ENCODE peak calls at places on chromosomes 13 and 19, in nine cellular contexts. One of them, this sample, is unnamed.

GRCh38 chr13:76016799-76017198 is 380.7 kb downstream of the LMO7 start:
- DNase-seq in upper lobe of right lung: peak
- DNase-seq in psoas muscle: no peak
- DNase-seq in SK-N-SH: peak
- DNase-seq in thoracic aorta: no peak
- DNase-seq in heart right ventricle: no peak
- DNase-seq in sigmoid colon: no peak
- DNase-seq in heart left ventricle: no peak
- DNase-seq in ascending aorta: no peak
- DNase-seq in this sample: no peak

GRCh38 chr19:40718774-40719391 is 2.0 kb downstream of the ITPKC start:
- DNase-seq in thoracic aorta: no peak
- DNase-seq in heart right ventricle: peak
- DNase-seq in heart left ventricle: peak
- DNase-seq in SK-N-SH: no peak
- DNase-seq in sigmoid colon: peak
- DNase-seq in psoas muscle: peak
- DNase-seq in upper lobe of right lung: peak
- DNase-seq in ascending aorta: no peak
- DNase-seq in this sample: no peak

GRCh38 chr19:58261600-58261967 is 17.2 kb upstream of the ZNF8 start:
- DNase-seq in SK-N-SH: no peak
- DNase-seq in heart right ventricle: no peak
- DNase-seq in sigmoid colon: no peak
- DNase-seq in thoracic aorta: no peak
- DNase-seq in psoas muscle: no peak
- DNase-seq in upper lobe of right lung: no peak
- DNase-seq in heart left ventricle: no peak
- DNase-seq in ascending aorta: no peak
- DNase-seq in this sample: no peak

GRCh38 chr13:100875392-100876043 is 200.9 kb upstream of the TMTC4 start:
- DNase-seq in heart left ventricle: no peak
- DNase-seq in thoracic aorta: no peak
- DNase-seq in upper lobe of right lung: no peak
- DNase-seq in ascending aorta: no peak
- DNase-seq in heart right ventricle: no peak
- DNase-seq in sigmoid colon: no peak
- DNase-seq in psoas muscle: no peak
- DNase-seq in SK-N-SH: no peak
- DNase-seq in this sample: peak

GRCh38 chr19:53844849-53845246 is 20.7 kb upstream of the NLRP12 start:
- DNase-seq in SK-N-SH: no peak
- DNase-seq in sigmoid colon: no peak
- DNase-seq in ascending aorta: no peak
- DNase-seq in upper lobe of right lung: no peak
- DNase-seq in thoracic aorta: no peak
- DNase-seq in heart left ventricle: no peak
- DNase-seq in psoas muscle: no peak
- DNase-seq in heart right ventricle: no peak
- DNase-seq in this sample: no peak

GRCh38 chr19:39224910-39225309 is 19.9 kb downstream of the IFNL3 start:
- DNase-seq in heart right ventricle: no peak
- DNase-seq in ascending aorta: no peak
- DNase-seq in sigmoid colon: no peak
- DNase-seq in upper lobe of right lung: no peak
- DNase-seq in thoracic aorta: no peak
- DNase-seq in psoas muscle: no peak
- DNase-seq in SK-N-SH: no peak
- DNase-seq in heart left ventricle: no peak
- DNase-seq in this sample: no peak

GRCh38 chr19:56988271-56988670 is 131.5 kb upstream of the USP29 start:
- DNase-seq in ascending aorta: no peak
- DNase-seq in SK-N-SH: no peak
- DNase-seq in upper lobe of right lung: no peak
- DNase-seq in psoas muscle: no peak
- DNase-seq in heart right ventricle: no peak
- DNase-seq in sigmoid colon: no peak
- DNase-seq in heart left ventricle: no peak
- DNase-seq in thoracic aorta: no peak
- DNase-seq in this sample: no peak

GRCh38 chr13:64684685-64685431 is 2545.3 kb downstream of the PCDH9 start:
- DNase-seq in sigmoid colon: no peak
- DNase-seq in heart right ventricle: no peak
- DNase-seq in ascending aorta: no peak
- DNase-seq in heart left ventricle: no peak
- DNase-seq in psoas muscle: no peak
- DNase-seq in upper lobe of right lung: no peak
- DNase-seq in SK-N-SH: no peak
- DNase-seq in thoracic aorta: no peak
- DNase-seq in this sample: no peak

GRCh38 chr19:13318190-13318589 is 168.0 kb downstream of the IER2 start:
- DNase-seq in thoracic aorta: no peak
- DNase-seq in psoas muscle: no peak
- DNase-seq in heart left ventricle: no peak
- DNase-seq in ascending aorta: no peak
- DNase-seq in SK-N-SH: no peak
- DNase-seq in sigmoid colon: no peak
- DNase-seq in upper lobe of right lung: no peak
- DNase-seq in heart right ventricle: no peak
- DNase-seq in this sample: no peak

GRCh38 chr19:38413416-38413815 is 10.5 kb downstream of the FAM98C start:
- DNase-seq in upper lobe of right lung: no peak
- DNase-seq in thoracic aorta: no peak
- DNase-seq in ascending aorta: no peak
- DNase-seq in sigmoid colon: no peak
- DNase-seq in SK-N-SH: no peak
- DNase-seq in psoas muscle: no peak
- DNase-seq in heart right ventricle: no peak
- DNase-seq in heart left ventricle: no peak
- DNase-seq in this sample: no peak

GRCh38 chr13:79435549-79435948 is 29.5 kb upstream of the RBM26 start:
- DNase-seq in SK-N-SH: no peak
- DNase-seq in thoracic aorta: no peak
- DNase-seq in heart left ventricle: no peak
- DNase-seq in upper lobe of right lung: no peak
- DNase-seq in sigmoid colon: no peak
- DNase-seq in psoas muscle: no peak
- DNase-seq in heart right ventricle: no peak
- DNase-seq in ascending aorta: no peak
- DNase-seq in this sample: no peak

GRCh38 chr13:38564751-38565150 is 122.1 kb upstream of the FREM2 start:
- DNase-seq in SK-N-SH: no peak
- DNase-seq in psoas muscle: no peak
- DNase-seq in ascending aorta: no peak
- DNase-seq in upper lobe of right lung: no peak
- DNase-seq in thoracic aorta: no peak
- DNase-seq in heart right ventricle: no peak
- DNase-seq in heart left ventricle: no peak
- DNase-seq in sigmoid colon: no peak
- DNase-seq in this sample: no peak

GRCh38 chr13:64688893-64689677 is 2541.1 kb downstream of the PCDH9 start:
- DNase-seq in heart right ventricle: no peak
- DNase-seq in psoas muscle: no peak
- DNase-seq in thoracic aorta: no peak
- DNase-seq in upper lobe of right lung: no peak
- DNase-seq in ascending aorta: no peak
- DNase-seq in SK-N-SH: no peak
- DNase-seq in heart left ventricle: no peak
- DNase-seq in sigmoid colon: no peak
- DNase-seq in this sample: peak

GRCh38 chr19:3687774-3688706 is 12.2 kb downstream of the PIP5K1C start:
- DNase-seq in heart left ventricle: no peak
- DNase-seq in sigmoid colon: no peak
- DNase-seq in ascending aorta: no peak
- DNase-seq in psoas muscle: no peak
- DNase-seq in thoracic aorta: no peak
- DNase-seq in SK-N-SH: no peak
- DNase-seq in upper lobe of right lung: no peak
- DNase-seq in heart right ventricle: no peak
- DNase-seq in this sample: no peak

DNA sequence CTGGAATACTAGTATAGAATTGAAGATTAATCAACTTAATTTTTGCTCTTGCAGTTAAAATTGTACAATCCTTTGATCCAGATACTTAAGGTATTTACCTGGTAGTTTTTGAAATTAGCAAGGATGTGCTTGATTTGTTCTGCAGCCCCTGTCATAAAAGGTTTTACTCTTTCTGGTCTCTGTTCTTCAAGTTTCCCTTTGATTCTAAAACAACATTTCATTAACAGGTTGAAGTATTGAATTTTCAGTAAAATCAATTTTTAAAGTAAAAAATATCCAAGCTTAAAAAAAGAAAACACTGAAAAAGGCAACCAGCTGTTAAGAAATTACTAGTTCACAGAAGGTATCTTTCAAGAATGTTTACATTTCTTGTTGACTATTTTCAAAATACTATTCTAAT is 1.6 kb downstream of the TPT1 start:
- DNase-seq in sigmoid colon: no peak
- DNase-seq in ascending aorta: no peak
- DNase-seq in heart left ventricle: no peak
- DNase-seq in SK-N-SH: no peak
- DNase-seq in thoracic aorta: no peak
- DNase-seq in upper lobe of right lung: no peak
- DNase-seq in psoas muscle: no peak
- DNase-seq in heart right ventricle: no peak
- DNase-seq in this sample: no peak
- TF ChIP-seq CTCF in sigmoid colon: no peak
- TF ChIP-seq CTCF in ascending aorta: no peak
- TF ChIP-seq CTCF in heart left ventricle: no peak
- TF ChIP-seq CTCF in SK-N-SH: no peak
- TF ChIP-seq CTCF in thoracic aorta: no peak
- TF ChIP-seq CTCF in upper lobe of right lung: no peak
- TF ChIP-seq CTCF in psoas muscle: no peak
- TF ChIP-seq CTCF in heart right ventricle: no peak
- TF ChIP-seq CTCF in this sample: no peak

GRCh38 chr19:47130589-47131168 is at the start of gene SAE1:
- DNase-seq in upper lobe of right lung: peak
- DNase-seq in heart right ventricle: peak
- DNase-seq in SK-N-SH: peak
- DNase-seq in psoas muscle: peak
- DNase-seq in sigmoid colon: peak
- DNase-seq in heart left ventricle: peak
- DNase-seq in ascending aorta: peak
- DNase-seq in thoracic aorta: peak
- DNase-seq in this sample: peak

GRCh38 chr19:47129579-47129978 is 1.1 kb upstream of the SAE1 start:
- DNase-seq in ascending aorta: no peak
- DNase-seq in thoracic aorta: no peak
- DNase-seq in psoas muscle: no peak
- DNase-seq in heart left ventricle: no peak
- DNase-seq in heart right ventricle: no peak
- DNase-seq in upper lobe of right lung: no peak
- DNase-seq in SK-N-SH: no peak
- DNase-seq in sigmoid colon: no peak
- DNase-seq in this sample: no peak

GRCh38 chr19:47133021-47133471 is 2.4 kb downstream of the SAE1 start:
- DNase-seq in sigmoid colon: no peak
- DNase-seq in heart right ventricle: no peak
- DNase-seq in heart left ventricle: no peak
- DNase-seq in thoracic aorta: no peak
- DNase-seq in psoas muscle: no peak
- DNase-seq in ascending aorta: no peak
- DNase-seq in SK-N-SH: no peak
- DNase-seq in upper lobe of right lung: peak
- DNase-seq in this sample: no peak

GRCh38 chr19:47132522-47132852 is 1.9 kb downstream of the SAE1 start:
- DNase-seq in sigmoid colon: no peak
- DNase-seq in heart right ventricle: no peak
- DNase-seq in heart left ventricle: no peak
- DNase-seq in psoas muscle: no peak
- DNase-seq in SK-N-SH: no peak
- DNase-seq in ascending aorta: no peak
- DNase-seq in upper lobe of right lung: no peak
- DNase-seq in thoracic aorta: no peak
- DNase-seq in this sample: no peak

DNA sequence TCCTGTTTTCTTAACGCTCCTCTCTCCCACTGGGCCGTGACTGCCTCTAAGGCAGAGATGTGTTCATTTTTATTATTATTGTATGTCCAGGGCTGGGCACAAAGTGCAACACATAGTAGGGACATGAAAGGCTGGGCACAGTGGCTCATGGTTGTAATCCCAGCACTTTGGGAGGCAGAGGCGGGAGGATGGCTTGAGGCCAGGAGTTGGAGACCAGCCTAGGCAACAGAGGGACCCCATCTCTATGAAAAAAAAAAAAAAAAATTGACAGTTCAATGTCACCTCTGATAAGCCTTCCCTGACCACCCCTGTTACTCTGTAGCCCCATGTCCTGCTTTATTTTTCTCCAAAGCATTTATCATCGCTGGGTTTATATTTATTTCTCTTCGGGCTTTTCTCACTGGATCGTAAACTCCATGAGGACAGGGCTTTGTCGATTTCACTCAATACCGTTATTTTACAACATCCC is 481 bp upstream of the SAE1 start:
- DNase-seq in SK-N-SH: no peak
- DNase-seq in ascending aorta: no peak
- DNase-seq in sigmoid colon: no peak
- DNase-seq in heart right ventricle: no peak
- DNase-seq in upper lobe of right lung: no peak
- DNase-seq in psoas muscle: no peak
- DNase-seq in heart left ventricle: no peak
- DNase-seq in thoracic aorta: no peak
- DNase-seq in this sample: no peak
- H3K27ac ChIP-seq in SK-N-SH: peak
- H3K27ac ChIP-seq in ascending aorta: peak
- H3K27ac ChIP-seq in sigmoid colon: peak
- H3K27ac ChIP-seq in heart right ventricle: no peak
- H3K27ac ChIP-seq in upper lobe of right lung: no peak
- H3K27ac ChIP-seq in psoas muscle: peak
- H3K27ac ChIP-seq in heart left ventricle: peak
- H3K27ac ChIP-seq in thoracic aorta: no peak
- H3K27ac ChIP-seq in this sample: peak

GRCh38 chr19:17424743-17425365 is 5.0 kb downstream of the MVB12A start:
- DNase-seq in upper lobe of right lung: no peak
- DNase-seq in sigmoid colon: no peak
- DNase-seq in ascending aorta: no peak
- DNase-seq in thoracic aorta: no peak
- DNase-seq in SK-N-SH: peak
- DNase-seq in psoas muscle: peak
- DNase-seq in heart left ventricle: peak
- DNase-seq in heart right ventricle: no peak
- DNase-seq in this sample: no peak
- H3K4me3 ChIP-seq in upper lobe of right lung: no peak
- H3K4me3 ChIP-seq in sigmoid colon: no peak
- H3K4me3 ChIP-seq in ascending aorta: no peak
- H3K4me3 ChIP-seq in thoracic aorta: no peak
- H3K4me3 ChIP-seq in SK-N-SH: peak
- H3K4me3 ChIP-seq in psoas muscle: no peak
- H3K4me3 ChIP-seq in heart left ventricle: no peak
- H3K4me3 ChIP-seq in heart right ventricle: no peak
- H3K4me3 ChIP-seq in this sample: no peak

DNA sequence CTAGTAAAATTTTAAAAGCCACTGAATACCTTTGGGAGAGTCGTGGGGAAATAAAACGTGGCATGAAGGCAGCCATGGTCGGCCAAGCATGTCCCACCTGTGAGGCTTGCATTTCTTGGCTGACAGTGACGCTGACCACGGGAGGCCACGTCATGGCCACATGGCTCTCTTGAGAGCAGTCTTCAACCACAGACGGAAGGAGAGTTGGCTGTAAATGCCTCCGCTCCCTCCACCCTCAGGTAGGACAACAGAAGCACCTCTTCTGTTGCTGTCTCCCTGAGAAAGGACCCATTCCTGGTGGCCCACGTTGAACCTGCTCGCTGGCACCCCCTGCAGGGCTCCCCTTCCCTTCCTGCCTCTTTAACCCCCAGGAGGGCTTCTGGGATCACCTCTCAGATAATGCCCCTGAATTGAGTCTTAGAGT is 10.6 kb upstream of the LRRC25 start:
- DNase-seq in ascending aorta: no peak
- DNase-seq in heart left ventricle: no peak
- DNase-seq in psoas muscle: peak
- DNase-seq in thoracic aorta: no peak
- DNase-seq in heart right ventricle: peak
- DNase-seq in sigmoid colon: no peak
- DNase-seq in upper lobe of right lung: peak
- DNase-seq in SK-N-SH: peak
- DNase-seq in this sample: no peak
- TF ChIP-seq CTCF in ascending aorta: no peak
- TF ChIP-seq CTCF in heart left ventricle: peak
- TF ChIP-seq CTCF in psoas muscle: peak
- TF ChIP-seq CTCF in thoracic aorta: no peak
- TF ChIP-seq CTCF in heart right ventricle: no peak
- TF ChIP-seq CTCF in sigmoid colon: no peak
- TF ChIP-seq CTCF in upper lobe of right lung: peak
- TF ChIP-seq CTCF in SK-N-SH: peak
- TF ChIP-seq CTCF in this sample: peak